ENCODE peak calls at places on chromosome 10, in ten cellular contexts. One of them, this sample, is unnamed.

GRCh38 chr10:124875596-124875995 is 66.3 kb upstream of the ZRANB1 start:
- DNase-seq in neural crest cell: no peak
- DNase-seq in WTC11: no peak
- DNase-seq in left ventricle myocardium inferior: no peak
- DNase-seq in B cell: no peak
- DNase-seq in AG04450: no peak
- DNase-seq in cardiac muscle cell: peak; percentile 40
- DNase-seq in psoas muscle: no peak
- DNase-seq in progenitor cell of endocrine pancreas: no peak
- DNase-seq in Calu3: no peak
- DNase-seq in this sample: no peak

GRCh38 chr10:104245066-104245632 is 9.5 kb upstream of the GSTO1 start:
- DNase-seq in neural crest cell: no peak
- DNase-seq in WTC11: no peak
- DNase-seq in left ventricle myocardium inferior: no peak
- DNase-seq in B cell: no peak
- DNase-seq in AG04450: no peak
- DNase-seq in cardiac muscle cell: no peak
- DNase-seq in psoas muscle: no peak
- DNase-seq in progenitor cell of endocrine pancreas: no peak
- DNase-seq in Calu3: no peak
- DNase-seq in this sample: no peak

GRCh38 chr10:73039635-73040034 is 57.0 kb downstream of the P4HA1 start:
- DNase-seq in neural crest cell: no peak
- DNase-seq in WTC11: no peak
- DNase-seq in left ventricle myocardium inferior: no peak
- DNase-seq in B cell: no peak
- DNase-seq in AG04450: peak; percentile 37
- DNase-seq in cardiac muscle cell: peak; percentile 29
- DNase-seq in psoas muscle: peak; percentile 35
- DNase-seq in progenitor cell of endocrine pancreas: no peak
- DNase-seq in Calu3: no peak
- DNase-seq in this sample: no peak

GRCh38 chr10:21831986-21832735 is 171.4 kb downstream of the DNAJC1 start:
- DNase-seq in neural crest cell: no peak
- DNase-seq in WTC11: no peak
- DNase-seq in left ventricle myocardium inferior: no peak
- DNase-seq in B cell: no peak
- DNase-seq in AG04450: no peak
- DNase-seq in cardiac muscle cell: peak; percentile 84
- DNase-seq in psoas muscle: no peak
- DNase-seq in progenitor cell of endocrine pancreas: no peak
- DNase-seq in Calu3: no peak
- DNase-seq in this sample: no peak

GRCh38 chr10:1177936-1178335 is 121.8 kb downstream of the WDR37 start:
- DNase-seq in neural crest cell: no peak
- DNase-seq in WTC11: peak; percentile 5
- DNase-seq in left ventricle myocardium inferior: no peak
- DNase-seq in B cell: no peak
- DNase-seq in AG04450: no peak
- DNase-seq in cardiac muscle cell: no peak
- DNase-seq in psoas muscle: no peak
- DNase-seq in progenitor cell of endocrine pancreas: no peak
- DNase-seq in Calu3: no peak
- DNase-seq in this sample: no peak

GRCh38 chr10:79246209-79246581 is 101.1 kb upstream of the PPIF start:
- DNase-seq in neural crest cell: no peak
- DNase-seq in WTC11: no peak
- DNase-seq in left ventricle myocardium inferior: peak; percentile 80
- DNase-seq in B cell: no peak
- DNase-seq in AG04450: no peak
- DNase-seq in cardiac muscle cell: no peak
- DNase-seq in psoas muscle: peak; percentile 79
- DNase-seq in progenitor cell of endocrine pancreas: no peak
- DNase-seq in Calu3: peak; percentile 36
- DNase-seq in this sample: no peak

GRCh38 chr10:57338823-57339558 is 928.7 kb downstream of the IPMK start:
- DNase-seq in neural crest cell: peak; percentile 23
- DNase-seq in WTC11: no peak
- DNase-seq in left ventricle myocardium inferior: no peak
- DNase-seq in B cell: peak; percentile 12
- DNase-seq in AG04450: no peak
- DNase-seq in cardiac muscle cell: peak; percentile 54
- DNase-seq in psoas muscle: no peak
- DNase-seq in progenitor cell of endocrine pancreas: no peak
- DNase-seq in Calu3: peak; percentile 45
- DNase-seq in this sample: no peak

GRCh38 chr10:84193846-84194423 is 402 bp upstream of the CDHR1 start:
- DNase-seq in neural crest cell: no peak
- DNase-seq in WTC11: no peak
- DNase-seq in left ventricle myocardium inferior: no peak
- DNase-seq in B cell: no peak
- DNase-seq in AG04450: no peak
- DNase-seq in cardiac muscle cell: peak; percentile 8
- DNase-seq in psoas muscle: no peak
- DNase-seq in progenitor cell of endocrine pancreas: no peak
- DNase-seq in Calu3: no peak
- DNase-seq in this sample: no peak

GRCh38 chr10:96613565-96613964 is 26.8 kb upstream of the TM9SF3 start:
- DNase-seq in neural crest cell: no peak
- DNase-seq in WTC11: no peak
- DNase-seq in left ventricle myocardium inferior: no peak
- DNase-seq in B cell: no peak
- DNase-seq in AG04450: no peak
- DNase-seq in cardiac muscle cell: no peak
- DNase-seq in psoas muscle: no peak
- DNase-seq in progenitor cell of endocrine pancreas: no peak
- DNase-seq in Calu3: no peak
- DNase-seq in this sample: no peak

GRCh38 chr10:87505366-87506113 is 847 bp downstream of the MINPP1 start:
- DNase-seq in neural crest cell: peak; percentile 18
- DNase-seq in WTC11: peak; percentile 65
- DNase-seq in left ventricle myocardium inferior: peak; percentile 53
- DNase-seq in B cell: peak; percentile 55
- DNase-seq in AG04450: no peak
- DNase-seq in cardiac muscle cell: peak; percentile 61
- DNase-seq in psoas muscle: no peak
- DNase-seq in progenitor cell of endocrine pancreas: peak; percentile 48
- DNase-seq in Calu3: peak; percentile 71
- DNase-seq in this sample: no peak

GRCh38 chr10:36489928-36490279 is 635.5 kb upstream of the ANKRD30A start:
- DNase-seq in neural crest cell: no peak
- DNase-seq in WTC11: no peak
- DNase-seq in left ventricle myocardium inferior: no peak
- DNase-seq in B cell: no peak
- DNase-seq in AG04450: peak; percentile 44
- DNase-seq in cardiac muscle cell: peak; percentile 75
- DNase-seq in psoas muscle: no peak
- DNase-seq in progenitor cell of endocrine pancreas: no peak
- DNase-seq in Calu3: no peak
- DNase-seq in this sample: no peak

GRCh38 chr10:120612756-120613155 is 155.7 kb downstream of the PLPP4 start:
- DNase-seq in neural crest cell: no peak
- DNase-seq in WTC11: no peak
- DNase-seq in left ventricle myocardium inferior: no peak
- DNase-seq in B cell: no peak
- DNase-seq in AG04450: no peak
- DNase-seq in cardiac muscle cell: no peak
- DNase-seq in psoas muscle: no peak
- DNase-seq in progenitor cell of endocrine pancreas: no peak
- DNase-seq in Calu3: no peak
- DNase-seq in this sample: no peak

GRCh38 chr10:80148166-80148805 is 15.8 kb downstream of the PLAC9 start:
- DNase-seq in neural crest cell: no peak
- DNase-seq in WTC11: no peak
- DNase-seq in left ventricle myocardium inferior: no peak
- DNase-seq in B cell: no peak
- DNase-seq in AG04450: no peak
- DNase-seq in cardiac muscle cell: no peak
- DNase-seq in psoas muscle: no peak
- DNase-seq in progenitor cell of endocrine pancreas: no peak
- DNase-seq in Calu3: no peak
- DNase-seq in this sample: no peak

GRCh38 chr10:91349381-91349780 is 60.8 kb upstream of the HECTD2 start:
- DNase-seq in neural crest cell: no peak
- DNase-seq in WTC11: no peak
- DNase-seq in left ventricle myocardium inferior: no peak
- DNase-seq in B cell: no peak
- DNase-seq in AG04450: peak; percentile 72
- DNase-seq in cardiac muscle cell: peak; percentile 89
- DNase-seq in psoas muscle: peak; percentile 31
- DNase-seq in progenitor cell of endocrine pancreas: no peak
- DNase-seq in Calu3: no peak
- DNase-seq in this sample: no peak

GRCh38 chr10:70931168-70931805 is 42.9 kb upstream of the PCBD1 start:
- DNase-seq in neural crest cell: no peak
- DNase-seq in WTC11: no peak
- DNase-seq in left ventricle myocardium inferior: no peak
- DNase-seq in B cell: no peak
- DNase-seq in AG04450: no peak
- DNase-seq in cardiac muscle cell: peak; percentile 26
- DNase-seq in psoas muscle: no peak
- DNase-seq in progenitor cell of endocrine pancreas: no peak
- DNase-seq in Calu3: peak; percentile 50
- DNase-seq in this sample: no peak

GRCh38 chr10:130244031-130244927 is 108.1 kb downstream of the GLRX3 start:
- DNase-seq in neural crest cell: no peak
- DNase-seq in WTC11: no peak
- DNase-seq in left ventricle myocardium inferior: no peak
- DNase-seq in B cell: no peak
- DNase-seq in AG04450: no peak
- DNase-seq in cardiac muscle cell: no peak
- DNase-seq in psoas muscle: no peak
- DNase-seq in progenitor cell of endocrine pancreas: peak; percentile 5
- DNase-seq in Calu3: no peak
- DNase-seq in this sample: peak; percentile 60

GRCh38 chr10:31728698-31729224 is 199.9 kb downstream of the ARHGAP12 start:
- DNase-seq in neural crest cell: no peak
- DNase-seq in WTC11: no peak
- DNase-seq in left ventricle myocardium inferior: no peak
- DNase-seq in B cell: no peak
- DNase-seq in AG04450: no peak
- DNase-seq in cardiac muscle cell: no peak
- DNase-seq in psoas muscle: no peak
- DNase-seq in progenitor cell of endocrine pancreas: no peak
- DNase-seq in Calu3: no peak
- DNase-seq in this sample: no peak

GRCh38 chr10:128087884-128088695 is 38.1 kb downstream of the MKI67 start:
- DNase-seq in neural crest cell: no peak
- DNase-seq in WTC11: peak; percentile 38
- DNase-seq in left ventricle myocardium inferior: no peak
- DNase-seq in B cell: no peak
- DNase-seq in AG04450: no peak
- DNase-seq in cardiac muscle cell: no peak
- DNase-seq in psoas muscle: no peak
- DNase-seq in progenitor cell of endocrine pancreas: no peak
- DNase-seq in Calu3: peak; percentile 18
- DNase-seq in this sample: no peak
- TF ChIP-seq CTCF in neural crest cell: peak; percentile 16
- TF ChIP-seq CTCF in WTC11: no peak
- TF ChIP-seq CTCF in left ventricle myocardium inferior: no peak
- TF ChIP-seq CTCF in B cell: no peak
- TF ChIP-seq CTCF in AG04450: no peak
- TF ChIP-seq CTCF in cardiac muscle cell: no peak
- TF ChIP-seq CTCF in psoas muscle: no peak
- TF ChIP-seq CTCF in progenitor cell of endocrine pancreas: peak; percentile 40
- TF ChIP-seq CTCF in Calu3: no peak
- TF ChIP-seq CTCF in this sample: no peak

GRCh38 chr10:113541554-113541902 is 11.3 kb upstream of the HABP2 start:
- DNase-seq in neural crest cell: no peak
- DNase-seq in WTC11: no peak
- DNase-seq in left ventricle myocardium inferior: no peak
- DNase-seq in B cell: no peak
- DNase-seq in AG04450: no peak
- DNase-seq in cardiac muscle cell: no peak
- DNase-seq in psoas muscle: no peak
- DNase-seq in progenitor cell of endocrine pancreas: no peak
- DNase-seq in Calu3: no peak
- DNase-seq in this sample: no peak

GRCh38 chr10:113544392-113544791 is 8.5 kb upstream of the HABP2 start:
- DNase-seq in neural crest cell: no peak
- DNase-seq in WTC11: no peak
- DNase-seq in left ventricle myocardium inferior: no peak
- DNase-seq in B cell: no peak
- DNase-seq in AG04450: no peak
- DNase-seq in cardiac muscle cell: no peak
- DNase-seq in psoas muscle: no peak
- DNase-seq in progenitor cell of endocrine pancreas: no peak
- DNase-seq in Calu3: no peak
- DNase-seq in this sample: no peak

GRCh38 chr10:113539789-113540188 is 13.1 kb upstream of the HABP2 start:
- DNase-seq in neural crest cell: no peak
- DNase-seq in WTC11: no peak
- DNase-seq in left ventricle myocardium inferior: no peak
- DNase-seq in B cell: no peak
- DNase-seq in AG04450: no peak
- DNase-seq in cardiac muscle cell: peak; percentile 33
- DNase-seq in psoas muscle: peak; percentile 45
- DNase-seq in progenitor cell of endocrine pancreas: no peak
- DNase-seq in Calu3: no peak
- DNase-seq in this sample: no peak

GRCh38 chr10:113540845-113541553 is 11.9 kb upstream of the HABP2 start:
- DNase-seq in neural crest cell: no peak
- DNase-seq in WTC11: no peak
- DNase-seq in left ventricle myocardium inferior: no peak
- DNase-seq in B cell: no peak
- DNase-seq in AG04450: no peak
- DNase-seq in cardiac muscle cell: no peak
- DNase-seq in psoas muscle: no peak
- DNase-seq in progenitor cell of endocrine pancreas: peak; percentile 30
- DNase-seq in Calu3: peak; percentile 9
- DNase-seq in this sample: no peak

GRCh38 chr10:113543455-113543955 is 9.3 kb upstream of the HABP2 start:
- DNase-seq in neural crest cell: no peak
- DNase-seq in WTC11: no peak
- DNase-seq in left ventricle myocardium inferior: no peak
- DNase-seq in B cell: no peak
- DNase-seq in AG04450: no peak
- DNase-seq in cardiac muscle cell: no peak
- DNase-seq in psoas muscle: no peak
- DNase-seq in progenitor cell of endocrine pancreas: no peak
- DNase-seq in Calu3: no peak
- DNase-seq in this sample: no peak
- TF ChIP-seq CTCF in neural crest cell: no peak
- TF ChIP-seq CTCF in WTC11: no peak
- TF ChIP-seq CTCF in left ventricle myocardium inferior: no peak
- TF ChIP-seq CTCF in B cell: no peak
- TF ChIP-seq CTCF in AG04450: no peak
- TF ChIP-seq CTCF in cardiac muscle cell: no peak
- TF ChIP-seq CTCF in psoas muscle: no peak
- TF ChIP-seq CTCF in progenitor cell of endocrine pancreas: no peak
- TF ChIP-seq CTCF in Calu3: no peak
- TF ChIP-seq CTCF in this sample: no peak

GRCh38 chr10:114708717-114709352 is 50.8 kb upstream of the ABLIM1 start:
- DNase-seq in neural crest cell: no peak
- DNase-seq in WTC11: no peak
- DNase-seq in left ventricle myocardium inferior: no peak
- DNase-seq in B cell: no peak
- DNase-seq in AG04450: peak; percentile 48
- DNase-seq in cardiac muscle cell: peak; percentile 71
- DNase-seq in psoas muscle: no peak
- DNase-seq in progenitor cell of endocrine pancreas: no peak
- DNase-seq in Calu3: no peak
- DNase-seq in this sample: no peak
- TF ChIP-seq CTCF in neural crest cell: no peak
- TF ChIP-seq CTCF in WTC11: no peak
- TF ChIP-seq CTCF in left ventricle myocardium inferior: no peak
- TF ChIP-seq CTCF in B cell: no peak
- TF ChIP-seq CTCF in AG04450: no peak
- TF ChIP-seq CTCF in cardiac muscle cell: no peak
- TF ChIP-seq CTCF in psoas muscle: no peak
- TF ChIP-seq CTCF in progenitor cell of endocrine pancreas: no peak
- TF ChIP-seq CTCF in Calu3: no peak
- TF ChIP-seq CTCF in this sample: no peak

GRCh38 chr10:111600772-111601171 is 523.9 kb downstream of the ADRA2A start:
- DNase-seq in neural crest cell: peak; percentile 18
- DNase-seq in WTC11: peak; percentile 20
- DNase-seq in left ventricle myocardium inferior: peak; percentile 25
- DNase-seq in B cell: no peak
- DNase-seq in AG04450: no peak
- DNase-seq in cardiac muscle cell: no peak
- DNase-seq in psoas muscle: peak; percentile 7
- DNase-seq in progenitor cell of endocrine pancreas: no peak
- DNase-seq in Calu3: no peak
- DNase-seq in this sample: no peak
- TF ChIP-seq CTCF in neural crest cell: peak; percentile 33
- TF ChIP-seq CTCF in WTC11: no peak
- TF ChIP-seq CTCF in left ventricle myocardium inferior: peak; percentile 32
- TF ChIP-seq CTCF in B cell: no peak
- TF ChIP-seq CTCF in AG04450: no peak
- TF ChIP-seq CTCF in cardiac muscle cell: no peak
- TF ChIP-seq CTCF in psoas muscle: no peak
- TF ChIP-seq CTCF in progenitor cell of endocrine pancreas: no peak
- TF ChIP-seq CTCF in Calu3: no peak
- TF ChIP-seq CTCF in this sample: no peak